ENCODE peak calls at places on chromosome 10, in seven cellular contexts. X, G, E, F, P, B and K are unnamed samples.

GRCh38 chr10:79413196-79413595 is 32.2 kb downstream of the ZCCHC24 start:
- DNase-seq in F (no peak), G (no peak), B (peak; percentile 57), X (no peak), E (peak; percentile 48), P (no peak), K (no peak)

GRCh38 chr10:79005126-79005820 is 63.5 kb upstream of the ZMIZ1 start:
- DNase-seq in E (peak; percentile 68), F (no peak), X (no peak), B (no peak), P (no peak), G (no peak), K (no peak)

GRCh38 chr10:61589547-61590243 is 73.0 kb upstream of the CABCOCO1 start:
- DNase-seq in X (no peak), F (no peak), B (no peak), G (no peak), P (no peak), E (no peak), K (no peak)

GRCh38 chr10:65571011-65571570 is 1354.7 kb upstream of the LRRTM3 start:
- DNase-seq in P (no peak), E (no peak), X (peak; percentile 35), F (no peak), G (no peak), B (no peak), K (no peak)

GRCh38 chr10:22666287-22667092 is 47.9 kb downstream of the PIP4K2A start:
- DNase-seq in F (no peak), X (no peak), B (no peak), E (no peak), P (no peak), G (no peak), K (no peak)

GRCh38 chr10:13816195-13816926 is 229.6 kb downstream of the PRPF18 start:
- DNase-seq in B (peak; percentile 44), F (no peak), P (no peak), E (no peak), X (no peak), G (peak; percentile 84), K (no peak)

GRCh38 chr10:18113881-18114280 is 26.3 kb upstream of the CACNB2 start:
- DNase-seq in G (no peak), P (no peak), F (no peak), E (no peak), X (no peak), B (no peak), K (no peak)

GRCh38 chr10:9786576-9786975 is 1231.1 kb upstream of the CELF2 start:
- DNase-seq in G (no peak), X (no peak), E (no peak), P (no peak), F (no peak), B (no peak), K (no peak)

GRCh38 chr10:44787480-44788075 is 123.6 kb upstream of the TMEM72 start:
- DNase-seq in E (no peak), F (no peak), P (no peak), X (no peak), G (no peak), B (no peak), K (no peak)

GRCh38 chr10:91590904-91591791 is 41.7 kb downstream of the PPP1R3C start:
- DNase-seq in G (peak; percentile 73), B (no peak), E (peak; percentile 52), X (no peak), P (no peak), F (peak; percentile 60), K (peak; percentile 81)

GRCh38 chr10:5079306-5079830 is 14.8 kb upstream of the AKR1C3 start:
- DNase-seq in P (no peak), G (no peak), B (no peak), X (no peak), E (no peak), F (no peak), K (no peak)

GRCh38 chr10:58448121-58448935 is 63.1 kb downstream of the TFAM start:
- DNase-seq in B (no peak), X (no peak), E (no peak), F (no peak), P (no peak), G (no peak), K (no peak)

GRCh38 chr10:87863102-87863943 is at the start of the genes KLLN and PTEN:
- DNase-seq in B (peak; percentile 92), F (peak; percentile 91), P (no peak), G (peak; percentile 95), E (peak; percentile 94), X (peak; percentile 72), K (peak; percentile 97)

GRCh38 chr10:87861566-87861952 is 1.8 kb downstream of the KLLN start:
- DNase-seq in F (peak; percentile 82), E (peak; percentile 72), P (no peak), G (peak; percentile 93), B (peak; percentile 95), X (no peak), K (peak; percentile 69)

GRCh38 chr10:87861953-87862643 is 1.2 kb downstream of the KLLN start:
- DNase-seq in X (peak; percentile 98), G (peak; percentile 98), B (peak; percentile 97), F (peak; percentile 97), P (no peak), E (peak; percentile 98), K (peak; percentile 99)

GRCh38 chr10:87861034-87861433 is 2.3 kb downstream of the KLLN start:
- DNase-seq in G (no peak), E (no peak), B (no peak), F (no peak), X (no peak), P (no peak), K (no peak)

DNA sequence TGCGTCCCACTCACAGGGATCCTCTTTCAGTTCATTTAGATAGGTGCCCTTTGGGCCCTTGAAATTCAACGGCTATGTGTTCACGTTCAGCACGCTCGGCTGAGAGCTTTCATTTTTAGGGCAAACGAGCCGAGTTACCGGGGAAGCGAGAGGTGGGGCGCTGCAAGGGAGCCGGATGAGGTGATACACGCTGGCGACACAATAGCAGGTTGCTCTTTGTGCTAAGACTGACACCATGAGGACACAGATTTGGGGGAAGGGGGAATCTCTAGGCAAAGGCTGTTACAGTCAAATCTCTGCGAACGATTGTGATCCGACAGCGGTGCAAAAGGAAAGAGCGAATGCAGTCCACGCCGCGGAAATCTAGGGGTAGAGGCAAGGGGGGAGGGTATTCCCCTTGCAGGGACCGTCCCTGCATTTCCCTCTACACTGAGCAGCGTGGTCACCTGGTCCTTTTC is 660 bp downstream of the KLLN start:
- DNase-seq in F (no peak), E (no peak), G (no peak), X (no peak), P (no peak), B (no peak), K (no peak)
- TF ChIP-seq POLR2A in F (no peak), E (no peak), G (no peak), X (no peak), P (no peak), B (no peak), K (no peak)

DNA sequence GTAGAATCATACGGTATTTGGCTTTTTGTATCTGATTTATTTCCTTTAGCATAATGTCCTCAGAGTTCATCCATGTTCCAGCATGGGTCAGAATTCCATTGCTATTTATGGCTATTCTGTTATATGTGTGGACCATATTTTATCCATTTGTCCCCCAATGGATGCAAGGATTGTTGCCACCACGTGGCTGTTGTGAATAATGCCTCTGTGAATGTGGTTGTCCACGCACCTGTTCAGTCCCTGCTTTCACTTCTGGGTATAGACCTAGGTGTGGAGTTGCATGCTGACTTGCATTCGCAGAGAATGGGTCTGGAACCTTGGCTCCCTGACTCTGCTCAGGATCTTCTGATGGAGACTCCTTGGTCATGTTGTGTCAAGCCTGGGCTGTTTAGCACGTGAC is 199.9 kb downstream of the CAMK1D start:
- DNase-seq in X (peak; percentile 3), B (no peak), E (no peak), P (no peak), F (no peak), G (no peak), K (no peak)
- TF ChIP-seq CTCF in X (peak; percentile 41), B (no peak), E (no peak), P (no peak), F (no peak), G (no peak), K (no peak)

DNA sequence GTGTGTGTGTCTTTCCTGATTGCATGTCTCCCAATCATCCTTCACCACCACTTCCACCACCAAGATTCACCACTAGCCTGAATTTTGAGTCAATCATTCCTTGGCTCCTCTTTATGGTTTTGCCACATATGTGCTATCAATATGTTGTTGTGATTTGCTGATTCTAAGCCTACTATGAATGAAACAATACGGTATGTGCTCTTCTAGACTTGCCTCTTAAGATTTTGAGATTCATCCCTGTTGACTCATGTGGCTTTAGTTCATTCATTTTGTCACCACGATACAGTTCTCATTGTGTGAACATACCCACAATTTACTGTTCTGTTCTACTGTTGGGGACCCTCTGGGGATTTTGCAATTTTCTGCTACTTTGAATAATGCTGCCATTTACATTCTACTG is 30.2 kb downstream of the SGMS1 start:
- DNase-seq in F (no peak), B (no peak), X (no peak), G (no peak), P (no peak), E (no peak), K (no peak)
- H3K4me3 ChIP-seq in F (no peak overlapping the region), B (no peak overlapping the region), X (no peak overlapping the region), G (no peak overlapping the region), P (no peak overlapping the region), E (no peak overlapping the region), K (no peak overlapping the region)

GRCh38 chr10:52250562-52250961 is 63.5 kb upstream of the DKK1 start:
- DNase-seq in P (no peak), X (no peak), F (no peak), G (no peak), B (no peak), E (no peak), K (no peak)
- TF ChIP-seq POLR2A in P (no peak), X (no peak), F (no peak), G (no peak), B (no peak), E (no peak), K (no peak)

DNA sequence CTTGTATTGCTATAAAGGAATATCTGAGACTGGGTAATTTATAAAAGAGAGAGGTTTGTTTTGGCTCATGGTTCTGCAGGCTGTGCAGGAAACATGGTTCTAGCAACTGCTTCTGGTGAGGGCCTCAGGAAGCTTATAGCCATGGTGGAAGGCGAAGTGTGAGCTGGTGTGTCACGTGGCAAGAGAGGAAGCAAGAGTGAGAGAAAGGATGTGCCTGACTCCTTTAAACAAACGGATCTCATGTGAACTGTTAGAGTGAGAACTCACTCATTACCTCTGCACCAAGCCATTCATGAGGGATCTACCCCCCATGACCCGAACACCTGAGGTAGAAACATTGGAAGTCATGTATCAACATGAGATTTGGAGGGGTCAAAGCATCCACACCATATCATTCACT is 7.7 kb upstream of the ITPRIP start:
- DNase-seq in P (no peak), F (no peak), B (no peak), X (no peak), E (no peak), G (no peak), K (no peak)
- TF ChIP-seq CTCF in P (no peak), F (no peak), B (no peak), X (no peak), E (no peak), G (no peak), K (no peak)

DNA sequence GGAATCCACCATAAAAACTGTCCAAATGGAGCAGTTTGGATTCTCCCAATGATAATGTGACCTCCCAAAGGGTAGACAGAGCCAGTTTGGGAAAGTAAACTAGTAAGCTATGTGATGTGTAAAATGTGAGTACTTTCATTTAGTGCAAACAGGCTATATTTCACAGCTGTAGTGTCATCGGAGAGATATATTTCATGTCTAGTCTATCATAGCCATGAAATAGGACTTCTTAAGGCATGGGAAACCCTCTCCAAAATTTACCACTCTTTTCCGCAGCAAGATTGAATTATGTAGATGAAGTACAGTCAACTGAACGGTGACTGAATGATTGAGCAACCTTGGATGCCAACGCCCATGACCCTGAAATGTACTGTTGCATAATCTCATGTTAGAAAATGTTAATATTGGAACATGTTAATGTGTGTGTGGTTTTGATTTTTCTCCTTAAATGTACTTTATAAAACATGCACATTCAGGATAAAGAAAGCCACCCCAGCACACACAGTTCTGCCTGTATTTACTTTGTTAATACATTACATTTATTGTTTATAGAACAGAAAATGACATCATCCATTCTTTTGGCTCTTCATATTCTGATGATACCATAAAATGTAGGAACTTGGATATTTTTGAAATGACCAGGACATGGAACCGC is 140.5 kb downstream of the NRP1 start:
- DNase-seq in F (no peak), B (peak; percentile 35), E (no peak), G (no peak), X (no peak), P (no peak), K (peak; percentile 65)
- H3K4me3 ChIP-seq in F (no peak overlapping the region), B (no peak overlapping the region), E (no peak overlapping the region), G (no peak overlapping the region), X (no peak overlapping the region), P (no peak overlapping the region), K (no peak overlapping the region)